ENCODE peak calls at places on chromosomes 4 and X, in ten cellular contexts. O is stomach; F is fibroblast of mammary gland; I is NCI-H460; J is osteoblast; A is Panc1; T is GM12892; R is suprapubic skin; C is memory B cell; G is activated naive CD4-positive, alpha-beta T cell. M is an unnamed sample.

GRCh38 chr4:124505211-124505610 is 207.3 kb downstream of the ANKRD50 start:
- DNase-seq in T (no peak), R (no peak), C (no peak), J (no peak), A (no peak), G (no peak), I (no peak), O (no peak), F (no peak), M (no peak)

GRCh38 chr4:131344761-131345160 is 1804.3 kb upstream of the PCDH10 start:
- DNase-seq in I (no peak), R (no peak), C (no peak), O (no peak), F (no peak), J (no peak), T (no peak), G (no peak), A (no peak), M (no peak)

GRCh38 chr4:147479817-147480216 is 1.1 kb upstream of the EDNRA start:
- DNase-seq in O (no peak), C (no peak), A (no peak), I (no peak), R (no peak), G (no peak), F (peak; percentile 85), J (no peak), T (no peak), M (no peak)

GRCh38 chrX:100410083-100410590 is at the start of gene PCDH19:
- DNase-seq in J (peak; percentile 97), C (no peak), F (peak; percentile 57), A (no peak), R (no peak), T (peak; percentile 40), O (peak; percentile 54), I (peak; percentile 63), G (no peak), M (peak; percentile 24)

GRCh38 chrX:149962859-149963757 is 24.8 kb upstream of the EOLA2 start:
- DNase-seq in T (peak; percentile 11), A (peak; percentile 58), G (no peak), R (no peak), F (peak; percentile 66), O (peak; percentile 58), I (peak; percentile 72), J (peak; percentile 30), C (no peak), M (peak; percentile 17)

GRCh38 chr4:153495480-153496206 is 29.5 kb downstream of the TMEM131L start:
- DNase-seq in G (no peak), O (no peak), C (no peak), T (no peak), F (no peak), I (no peak), R (no peak), A (no peak), J (peak; percentile 58), M (peak; percentile 59)

GRCh38 chr4:107757860-107758476 is 37.9 kb upstream of the PAPSS1 start:
- DNase-seq in T (no peak), J (peak; percentile 9), A (no peak), G (no peak), O (no peak), C (no peak), F (peak; percentile 55), R (no peak), I (peak; percentile 25), M (peak; percentile 30)

GRCh38 chr4:176875441-176875930 is 82.8 kb upstream of the VEGFC start:
- DNase-seq in F (peak; percentile 37), J (no peak), I (no peak), T (no peak), C (no peak), R (no peak), O (no peak), G (no peak), A (no peak), M (no peak)

GRCh38 chrX:69133561-69134542 is 31.4 kb downstream of the PJA1 start:
- DNase-seq in I (peak; percentile 41), A (no peak), R (no peak), J (peak; percentile 93), T (no peak), F (peak; percentile 72), O (no peak), G (no peak), C (no peak), M (no peak)

GRCh38 chr4:112910109-112910736 is 139.2 kb upstream of the ANK2 start:
- DNase-seq in R (no peak), A (no peak), G (no peak), J (peak; percentile 38), T (no peak), I (no peak), O (no peak), C (no peak), F (peak; percentile 73), M (no peak)

GRCh38 chrX:49727847-49728246 is 32.1 kb upstream of the PAGE1 start:
- DNase-seq in J (no peak), R (no peak), A (no peak), G (no peak), O (no peak), T (no peak), F (no peak), C (no peak), I (no peak), M (no peak)

GRCh38 chrX:107707866-107708265 is 67.7 kb downstream of the TSC22D3 start:
- DNase-seq in R (no peak), F (no peak), A (no peak), I (no peak), G (no peak), O (no peak), T (no peak), J (no peak), C (no peak), M (no peak)

GRCh38 chrX:9609987-9610386 is 145.1 kb downstream of the TBL1X start:
- DNase-seq in I (no peak), R (no peak), G (no peak), A (no peak), J (no peak), O (no peak), T (no peak), C (no peak), F (no peak), M (no peak)

GRCh38 chrX:20181563-20182329 is 40.1 kb upstream of the EIF1AX start:
- DNase-seq in F (no peak), C (no peak), J (no peak), T (no peak), A (no peak), G (no peak), R (no peak), O (no peak), I (no peak), M (peak; percentile 23)

GRCh38 chr4:173192375-173193162 is 24.0 kb downstream of the GALNT7 start:
- DNase-seq in A (no peak), C (no peak), G (no peak), R (no peak), F (no peak), I (no peak), T (no peak), O (no peak), J (no peak), M (peak; percentile 23)

GRCh38 chr4:48504352-48504751 is 14.3 kb downstream of the ZAR1 start:
- DNase-seq in I (peak; percentile 11), A (no peak), F (no peak), T (no peak), G (no peak), C (no peak), R (no peak), J (no peak), O (no peak), M (no peak)

GRCh38 chr4:8694226-8694625 is 101.7 kb downstream of the CPZ start:
- DNase-seq in G (no peak), A (no peak), T (no peak), R (peak; percentile 57), O (peak; percentile 7), C (no peak), J (peak; percentile 38), I (no peak), F (no peak), M (no peak)

GRCh38 chrX:49838374-49838773 is 9.3 kb downstream of the PAGE4 start:
- DNase-seq in C (peak; percentile 6), I (peak; percentile 27), A (peak; percentile 12), T (no peak), J (no peak), F (peak; percentile 36), R (no peak), G (no peak), O (peak; percentile 34), M (peak; percentile 19)

GRCh38 chrX:45445745-45446412 is 245.2 kb upstream of the DIPK2B start:
- DNase-seq in F (peak; percentile 90), R (no peak), T (no peak), C (no peak), J (no peak), A (peak; percentile 47), G (no peak), I (peak; percentile 7), O (no peak), M (peak; percentile 3)

GRCh38 chrX:12245650-12246645 is 107.7 kb downstream of the FRMPD4 start:
- DNase-seq in O (no peak), J (no peak), G (no peak), F (peak; percentile 91), R (no peak), T (no peak), C (no peak), I (no peak), A (no peak), M (no peak)

GRCh38 chr4:15955670-15956069 is 7.3 kb downstream of the FGFBP2 start:
- DNase-seq in I (no peak), T (no peak), G (no peak), O (no peak), C (no peak), J (no peak), F (peak; percentile 17), R (no peak), A (no peak), M (no peak)

GRCh38 chr4:38413524-38414341 is 250.3 kb upstream of the KLF3 start:
- DNase-seq in O (no peak), C (no peak), R (no peak), A (no peak), T (no peak), I (no peak), J (no peak), F (no peak), G (no peak), M (no peak)